ENCODE peak calls at places on chromosomes 16 and 17, in five cellular contexts. E is adrenal gland, X is A549, B is stomach, C is IMR-90. G is an unnamed sample.

GRCh38 chr17:65385726-65386125 is 175.7 kb downstream of the AXIN2 start:
- DNase-seq in E (no peak), X (no peak), B (no peak), C (no peak), G (no peak)

GRCh38 chr17:65220732-65221131 is 83.6 kb downstream of the RGS9 start:
- DNase-seq in E (no peak), X (no peak), B (no peak), C (no peak), G (no peak)

GRCh38 chr17:50260501-50260911 is 13.8 kb upstream of the TMEM92 start:
- DNase-seq in E (no peak), X (no peak), B (no peak), C (no peak), G (no peak)

GRCh38 chr16:89210904-89211515 is 6.5 kb upstream of the ZNF778 start:
- DNase-seq in E (no peak), X (no peak), B (no peak), C (peak; percentile 27), G (no peak)

GRCh38 chr16:3295209-3295608 is 10.0 kb downstream of the TIGD7 start:
- DNase-seq in E (no peak), X (no peak), B (no peak), C (no peak), G (no peak)

GRCh38 chr17:288802-289356 is 63.7 kb downstream of the RPH3AL start:
- DNase-seq in E (no peak), X (no peak), B (no peak), C (no peak), G (no peak)

GRCh38 chr17:36936455-36936934 is 780 bp upstream of the LHX1 start:
- DNase-seq in E (no peak), X (no peak), B (no peak), C (no peak), G (no peak)

GRCh38 chr16:70778901-70779309 is 22.1 kb downstream of the VAC14 start:
- DNase-seq in E (peak; percentile 52), X (peak; percentile 88), B (no peak), C (peak; percentile 92), G (no peak)

GRCh38 chr16:87465306-87465705 is 27.5 kb downstream of the ZCCHC14 start:
- DNase-seq in E (peak; percentile 97), X (no peak), B (peak; percentile 90), C (peak; percentile 82), G (peak; percentile 83)

GRCh38 chr16:56970934-56971767 is 9.4 kb downstream of the CETP start:
- DNase-seq in E (peak; percentile 47), X (no peak), B (no peak), C (peak; percentile 19), G (peak; percentile 51)

GRCh38 chr16:67504190-67505021 is 21.1 kb upstream of the AGRP start:
- DNase-seq in E (peak; percentile 39), X (no peak), B (no peak), C (peak; percentile 24), G (no peak)

GRCh38 chr16:86099326-86099725 is 200.4 kb downstream of the IRF8 start:
- DNase-seq in E (no peak), X (no peak), B (no peak), C (no peak), G (no peak)

GRCh38 chr17:9905078-9905415 is at the start of gene RCVRN:
- DNase-seq in E (no peak), X (no peak), B (no peak), C (no peak), G (no peak)

GRCh38 chr16:8581923-8582580 is 8.3 kb downstream of the TMEM114 start:
- DNase-seq in E (peak; percentile 53), X (no peak), B (no peak), C (no peak), G (peak; percentile 73)

GRCh38 chr16:16933861-16934260 is 536.9 kb downstream of the XYLT1 start:
- DNase-seq in E (no peak), X (no peak), B (no peak), C (no peak), G (no peak)

GRCh38 chr16:60755907-60756306 is 1280.3 kb downstream of the CDH8 start:
- DNase-seq in E (no peak), X (no peak), B (no peak), C (no peak), G (no peak)

GRCh38 chr17:21125862-21126261 is 902 bp upstream of the DHRS7B start:
- DNase-seq in E (no peak), X (no peak), B (no peak), C (no peak), G (peak; percentile 48)

GRCh38 chr17:41315204-41315794 is at the start of gene KRTAP17-1:
- DNase-seq in E (no peak), X (no peak), B (no peak), C (no peak), G (no peak)

GRCh38 chr16:85028638-85029412 is 1.2 kb downstream of the KIAA0513 start:
- DNase-seq in E (peak; percentile 66), X (no peak), B (peak; percentile 84), C (peak; percentile 47), G (peak; percentile 34)

GRCh38 chr16:72836181-72836580 is 211.7 kb downstream of the ZFHX3 start:
- DNase-seq in E (no peak), X (no peak), B (no peak), C (no peak), G (no peak)

GRCh38 chr17:51166198-51166986 is at the start of gene NME2:
- DNase-seq in E (peak; percentile 92), X (peak; percentile 97), B (peak; percentile 92), C (peak; percentile 77), G (peak; percentile 88)

GRCh38 chr17:924711-925480 is 54.7 kb downstream of the NXN start:
- DNase-seq in E (no peak), X (no peak), B (peak; percentile 52), C (no peak), G (no peak)

GRCh38 chr17:45651145-45651713 is 132.9 kb upstream of the CRHR1 start:
- DNase-seq in E (no peak), X (no peak), B (no peak), C (no peak), G (no peak)

GRCh38 chr17:32111141-32111771 is 31.0 kb upstream of the RHOT1 start:
- DNase-seq in E (peak; percentile 57), X (no peak), B (peak; percentile 61), C (peak; percentile 68), G (peak; percentile 66)

GRCh38 chr16:50234771-50235556 is 31.4 kb upstream of the ADCY7 start:
- DNase-seq in E (no peak), X (no peak), B (no peak), C (peak; percentile 67), G (no peak)
- TF ChIP-seq POLR2A in E (no peak), X (no peak), B (no peak), C (no peak), G (no peak)

GRCh38 chr17:4997302-4998026 is at the start of the genes INCA1 and KIF1C:
- DNase-seq in E (peak; percentile 93), X (peak; percentile 98), B (peak; percentile 95), C (peak; percentile 82), G (peak; percentile 86)
- TF ChIP-seq POLR2A in E (peak; percentile 82), X (peak; percentile 82), B (no peak), C (no peak), G (peak; percentile 16)

DNA sequence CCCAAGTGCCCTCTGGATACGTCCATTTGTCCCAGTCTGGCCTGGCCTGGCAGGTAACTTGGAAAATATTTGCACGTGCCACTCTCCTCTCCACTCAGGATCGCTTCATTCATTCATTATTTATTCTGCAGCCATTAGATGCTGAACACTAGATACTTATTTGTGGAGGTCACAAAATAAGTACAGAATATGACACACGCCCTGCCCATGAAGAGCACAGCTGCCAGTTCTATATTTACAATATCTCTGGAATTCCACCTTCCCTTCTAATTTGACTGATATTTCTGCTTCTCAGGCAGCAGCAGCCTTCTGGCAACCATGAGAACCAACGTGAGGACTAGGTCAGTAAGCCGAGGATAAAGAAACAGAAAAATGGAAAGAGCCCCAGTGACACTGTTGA is 20.9 kb downstream of the TRIM16 start:
- DNase-seq in E (no peak), X (no peak), B (no peak), C (no peak), G (no peak)
- TF ChIP-seq POLR2A in E (no peak), X (no peak), B (no peak), C (no peak), G (no peak)

DNA sequence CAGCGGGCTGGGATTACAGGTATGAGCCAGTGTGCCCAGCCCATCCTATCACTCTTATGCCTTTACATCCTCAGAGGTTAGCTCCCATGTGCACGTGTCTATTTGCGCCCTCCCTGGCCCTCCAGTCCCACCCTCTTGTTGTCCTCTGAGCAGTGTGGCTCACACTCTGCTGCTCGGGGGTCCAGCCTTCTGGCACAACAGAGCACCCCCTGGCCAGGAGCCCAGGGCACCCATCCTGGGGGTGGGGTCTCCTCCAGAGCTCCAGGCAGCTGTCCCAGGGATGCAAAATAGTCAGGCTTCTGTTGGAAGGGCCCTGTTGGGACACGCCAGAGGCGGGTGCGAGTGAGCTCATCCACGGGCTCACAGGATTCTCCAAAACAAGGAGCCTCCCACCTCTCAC is 11.7 kb upstream of the FAM83G start:
- DNase-seq in E (no peak), X (no peak), B (no peak), C (no peak), G (no peak)
- TF ChIP-seq POLR2A in E (no peak), X (no peak), B (no peak), C (no peak), G (no peak)

GRCh38 chr17:39737331-39737760 is 392 bp upstream of the GRB7 start:
- DNase-seq in E (no peak), X (no peak), B (no peak), C (no peak), G (no peak)
- TF ChIP-seq POLR2A in E (no peak), X (no peak), B (no peak), C (no peak), G (no peak)

GRCh38 chr16:80622007-80622406 is 81.2 kb downstream of the DYNLRB2 start:
- DNase-seq in E (no peak), X (no peak), B (no peak), C (no peak), G (no peak)
- TF ChIP-seq POLR2A in E (no peak), X (no peak), B (no peak), C (no peak), G (no peak)